ENCODE peak calls at places on chromosome 11, in six cellular contexts. Q is upper lobe of left lung; O is ureter; J is fibroblast of lung; Y is stimulated activated naive CD4-positive, alpha-beta T cell; R is stimulated activated effector memory CD8-positive, alpha-beta T cell treated with anti-CD3 and anti-CD28 coated beads, Interleukin-12 subunit alpha, Interleukin-12 subunit beta, amount 100 ng/mL, for 72 hours. B is an unnamed sample.

GRCh38 chr11:113730887-113731726 is 25.0 kb upstream of the TMPRSS5 start:
- DNase-seq in O (no peak), Q (no peak), R (no peak), Y (no peak), J (peak), B (no peak)

GRCh38 chr11:119361056-119361787 is 14.7 kb upstream of the MFRP start:
- DNase-seq in R (no peak), J (peak), O (peak), Q (peak), Y (no peak), B (no peak)

GRCh38 chr11:60867871-60868681 is 734 bp downstream of the ZP1 start:
- DNase-seq in R (no peak), Q (peak), J (no peak), O (no peak), Y (no peak), B (no peak)

GRCh38 chr11:93822359-93822758 is 28.1 kb downstream of the VSTM5 start:
- DNase-seq in Q (no peak), R (no peak), O (no peak), Y (no peak), J (no peak), B (no peak)

GRCh38 chr11:214083-214482 is 6.6 kb downstream of the RIC8A start:
- DNase-seq in J (no peak), Y (no peak), R (no peak), O (no peak), Q (no peak), B (no peak)

GRCh38 chr11:47056261-47056915 is 119.8 kb downstream of the CSTPP1 start:
- DNase-seq in Q (no peak), R (no peak), Y (no peak), J (peak), O (no peak), B (no peak)

GRCh38 chr11:65426839-65427690 is 4.5 kb downstream of the NEAT1 start:
- DNase-seq in J (peak), Y (peak), Q (peak), R (no peak), O (no peak), B (peak)

GRCh38 chr11:112962854-112963367 is 1.7 kb downstream of the NCAM1 start:
- DNase-seq in Y (no peak), J (peak), Q (no peak), O (peak), R (no peak), B (no peak)